ENCODE peak calls at places on chromosomes 1 and 21, in six cellular contexts. B is GM06990, H is RWPE1, C is pancreas, Z is right atrium auricular region, T is uterus. L is an unnamed sample.

GRCh38 chr1:213123532-213123931 is 72.5 kb downstream of the RPS6KC1 start:
- DNase-seq in H (peak), C (no peak), Z (no peak), T (no peak), B (no peak), L (no peak)

GRCh38 chr1:148318123-148318899 is 164.8 kb downstream of the PPIAL4G start:
- DNase-seq in Z (peak), T (no peak), C (no peak), H (no peak), B (peak), L (peak)

GRCh38 chr1:53561488-53562115 is 102.4 kb downstream of the DMRTB1 start:
- DNase-seq in C (peak), H (no peak), T (no peak), B (no peak), Z (no peak), L (peak)

GRCh38 chr1:183022202-183023145 is 746 bp upstream of the LAMC1 start:
- DNase-seq in B (peak), C (peak), H (peak), Z (peak), T (peak), L (peak)

GRCh38 chr1:13945856-13946255 is 245.9 kb downstream of the PRDM2 start:
- DNase-seq in B (no peak), C (no peak), H (no peak), T (no peak), Z (no peak), L (no peak)

GRCh38 chr1:33455537-33456301 is 16.7 kb upstream of the ZSCAN20 start:
- DNase-seq in T (peak), B (peak), Z (peak), H (peak), C (no peak), L (peak)

GRCh38 chr1:41661428-41662060 is 177.1 kb upstream of the EDN2 start:
- DNase-seq in T (no peak), C (peak), H (no peak), Z (no peak), B (peak), L (no peak)

GRCh38 chr1:98058676-98059075 is 137.8 kb upstream of the DPYD start:
- DNase-seq in C (no peak), H (no peak), T (no peak), B (no peak), Z (no peak), L (no peak)

GRCh38 chr1:43251024-43251423 is 18.8 kb upstream of the TMEM125 start:
- DNase-seq in H (no peak), T (no peak), B (no peak), C (no peak), Z (no peak), L (no peak)

GRCh38 chr1:1399187-1399869 is at the start of gene CCNL2:
- DNase-seq in Z (peak), B (peak), T (peak), C (peak), H (peak), L (peak)

GRCh38 chr1:7655354-7655753 is 115.7 kb upstream of the VAMP3 start:
- DNase-seq in C (no peak), Z (no peak), T (no peak), H (no peak), B (no peak), L (no peak)

GRCh38 chr1:37056201-37056764 is 22.0 kb upstream of the GRIK3 start:
- DNase-seq in T (no peak), B (no peak), Z (no peak), H (no peak), C (no peak), L (no peak)

GRCh38 chr1:111190931-111191451 is 9.5 kb downstream of the DENND2D start:
- DNase-seq in B (no peak), H (no peak), Z (no peak), C (no peak), T (no peak), L (no peak)

GRCh38 chr1:107076846-107077245 is 20.4 kb downstream of the PRMT6 start:
- DNase-seq in C (no peak), Z (no peak), B (no peak), T (no peak), H (peak), L (no peak)

GRCh38 chr1:50620680-50621329 is 197.6 kb upstream of the DMRTA2 start:
- DNase-seq in C (no peak), T (no peak), Z (no peak), H (peak), B (no peak), L (no peak)

GRCh38 chr1:94047914-94048313 is 73.0 kb downstream of the ABCA4 start:
- DNase-seq in B (no peak), H (no peak), C (no peak), Z (no peak), T (no peak), L (no peak)

GRCh38 chr1:97004054-97004453 is 282.5 kb downstream of the PTBP2 start:
- DNase-seq in B (no peak), Z (no peak), T (no peak), H (no peak), C (no peak), L (no peak)

GRCh38 chr1:44507490-44508396 is 102.7 kb downstream of the RNF220 start:
- DNase-seq in B (no peak), Z (no peak), C (no peak), T (no peak), H (no peak), L (no peak)

GRCh38 chr1:234926252-234926573 is 202.4 kb downstream of the TOMM20 start:
- DNase-seq in T (no peak), C (no peak), H (no peak), B (peak), Z (no peak), L (no peak)

GRCh38 chr1:110816945-110817344 is 56.0 kb upstream of the CD53 start:
- DNase-seq in B (no peak), T (no peak), H (no peak), C (no peak), Z (no peak), L (no peak)

GRCh38 chr21:21200103-21200938 is 202.1 kb downstream of the NCAM2 start:
- DNase-seq in H (peak), C (no peak), Z (peak), T (peak), B (no peak), L (no peak)

GRCh38 chr1:98920441-98921110 is 84.1 kb downstream of the PLPPR5 start:
- DNase-seq in Z (no peak), T (no peak), C (no peak), B (no peak), H (peak), L (no peak)

GRCh38 chr1:238624786-238625185 is 734.1 kb upstream of the ZP4 start:
- DNase-seq in H (no peak), Z (no peak), C (no peak), T (no peak), B (no peak), L (no peak)

DNA sequence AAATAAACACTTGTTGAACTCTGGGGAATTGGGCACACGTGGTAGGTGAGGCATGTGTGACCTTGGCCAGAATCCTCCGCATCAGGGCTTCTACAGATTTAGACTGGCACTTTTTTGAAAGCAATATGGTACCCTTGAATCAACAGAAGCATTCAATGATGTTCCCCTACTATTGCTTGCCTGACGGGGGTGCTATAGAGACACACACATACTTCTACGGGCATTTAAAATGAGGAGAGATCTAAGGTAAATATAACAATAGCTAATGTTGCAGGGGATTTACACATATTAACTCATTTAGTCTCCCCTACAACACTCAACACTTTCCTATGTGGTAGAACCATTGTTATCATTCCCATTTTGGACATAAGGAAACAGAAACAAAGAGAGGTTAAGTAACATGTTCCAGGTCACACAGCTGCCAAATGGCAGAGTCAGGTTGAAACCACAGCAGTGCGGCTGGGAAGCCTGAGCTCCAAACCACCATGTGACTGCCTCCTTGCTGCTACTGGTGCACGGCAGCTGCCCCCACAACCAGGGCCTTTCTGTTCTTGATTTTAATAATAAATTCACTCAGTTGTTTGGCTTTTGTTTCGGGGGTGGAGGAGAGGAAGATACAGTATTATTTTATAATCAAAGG is 147.4 kb downstream of the ZNF281 start:
- DNase-seq in H (no peak), Z (no peak), C (no peak), T (no peak), B (peak), L (no peak)
- TF ChIP-seq CTCF in H (no peak), Z (no peak), C (no peak), T (no peak), B (peak), L (no peak)

DNA sequence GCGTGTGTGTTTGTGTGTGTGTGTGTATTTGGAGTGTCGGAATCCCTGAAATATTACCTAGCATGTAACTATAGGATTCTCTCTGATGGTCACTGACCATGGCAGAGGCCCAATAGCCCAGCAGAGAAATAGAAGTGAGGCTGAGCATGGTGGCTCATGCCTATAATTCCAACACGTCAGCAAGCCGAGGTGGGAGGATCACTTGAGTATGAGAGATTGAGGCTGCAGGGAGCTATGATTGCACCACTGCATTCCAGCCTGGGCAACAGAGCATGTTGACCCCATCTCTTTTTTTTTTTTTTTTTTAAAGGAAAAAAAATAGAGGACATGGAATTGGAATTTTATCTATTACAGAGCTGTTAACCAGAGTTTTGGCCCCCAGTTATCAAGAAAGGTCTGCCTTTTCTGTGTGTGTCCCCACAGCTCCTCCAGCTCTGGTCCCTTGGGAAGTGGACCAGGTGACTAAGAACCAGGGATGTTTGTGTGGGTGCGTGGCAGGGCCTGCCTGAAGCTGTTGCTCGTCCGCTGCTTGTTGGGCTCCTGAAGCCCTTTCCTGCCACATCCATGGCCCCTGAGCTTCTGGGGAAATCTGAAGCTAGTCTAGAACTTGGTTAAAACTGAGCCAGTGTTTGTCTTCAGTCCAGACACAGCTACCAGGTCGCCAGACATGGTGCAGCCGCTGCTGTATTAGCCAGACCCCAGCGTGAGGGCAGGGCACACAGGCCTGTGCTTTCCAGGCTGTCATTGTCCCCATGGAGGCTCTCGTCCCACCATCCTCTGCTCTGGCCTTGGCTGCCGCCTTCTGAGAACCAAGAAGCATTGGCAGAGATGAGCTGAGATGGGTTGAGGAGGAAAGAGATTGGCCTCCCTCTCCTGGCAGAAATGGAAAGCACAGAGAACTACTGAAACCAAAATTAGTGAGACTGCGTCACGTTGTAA is 25.5 kb downstream of the CAPN9 start:
- DNase-seq in C (no peak), H (peak), T (no peak), B (no peak), Z (peak), L (no peak)
- TF ChIP-seq CTCF in C (no peak), H (no peak), T (no peak), B (peak), Z (peak), L (no peak)

GRCh38 chr1:17574502-17574901 is 35.0 kb downstream of the ARHGEF10L start:
- DNase-seq in Z (no peak), C (no peak), T (no peak), B (no peak), H (no peak), L (no peak)
- TF ChIP-seq CTCF in Z (peak), C (no peak), T (peak), B (peak), H (no peak), L (no peak)

GRCh38 chr1:17451731-17452130 is 12.3 kb upstream of the RCC2 start:
- DNase-seq in H (no peak), B (no peak), Z (no peak), T (no peak), C (no peak), L (no peak)
- TF ChIP-seq CTCF in H (no peak), B (no peak), Z (no peak), T (no peak), C (no peak), L (no peak)

GRCh38 chr1:113930499-113931161 is 1.5 kb downstream of the HIPK1 start:
- DNase-seq in Z (no peak), C (no peak), H (peak), B (no peak), T (no peak), L (peak)
- TF ChIP-seq CTCF in Z (no peak), C (no peak), H (no peak), B (no peak), T (no peak), L (no peak)

DNA sequence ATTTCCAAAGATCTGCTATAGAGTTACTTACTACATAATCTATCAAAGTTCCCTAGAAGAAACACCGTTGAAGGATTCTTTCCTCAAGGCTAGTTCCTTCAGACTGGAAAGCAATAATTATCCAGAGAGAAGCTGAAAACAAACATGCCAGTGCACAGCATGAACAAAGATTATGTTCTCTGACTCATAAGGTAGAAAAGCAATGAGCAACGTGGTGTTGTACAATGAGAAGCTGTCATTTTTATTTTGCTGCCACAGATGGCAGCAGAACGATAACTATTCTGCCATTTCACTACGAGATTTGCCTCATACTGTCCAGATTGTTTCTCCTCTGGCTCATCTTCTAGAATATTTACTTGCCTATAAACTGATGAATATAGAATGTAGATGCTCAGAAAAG is 10.7 kb downstream of the EXTL2 start:
- DNase-seq in C (no peak), Z (no peak), T (no peak), B (no peak), H (peak), L (no peak)
- TF ChIP-seq CTCF in C (no peak), Z (no peak), T (no peak), B (no peak), H (no peak), L (no peak)

GRCh38 chr1:244231572-244232315 is 180.7 kb downstream of the ZBTB18 start:
- DNase-seq in T (no peak), Z (no peak), C (peak), H (no peak), B (no peak), L (no peak)
- TF ChIP-seq CTCF in T (no peak), Z (no peak), C (no peak), H (no peak), B (no peak), L (no peak)

DNA sequence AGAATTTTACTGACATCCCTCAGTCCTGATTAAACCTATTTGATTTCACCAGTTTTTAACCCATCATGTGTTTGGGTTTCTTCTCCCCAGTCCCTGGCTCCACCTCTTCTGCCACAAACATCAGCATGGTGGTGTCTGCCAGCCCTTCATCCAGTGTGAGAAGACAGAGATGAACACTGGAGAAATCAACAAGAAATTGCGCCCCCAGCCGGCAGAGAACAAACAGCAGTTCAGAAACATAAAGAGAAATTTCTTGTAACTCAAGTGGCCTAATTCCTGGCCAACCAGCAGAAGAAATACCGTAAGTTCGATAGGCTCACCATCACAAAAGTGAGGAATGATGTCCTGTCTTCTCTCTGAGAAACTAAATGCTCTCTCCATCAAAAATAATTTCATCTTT is 18.3 kb downstream of the S100A11 start:
- DNase-seq in Z (no peak), T (no peak), B (no peak), C (no peak), H (no peak), L (no peak)
- TF ChIP-seq CTCF in Z (no peak), T (no peak), B (peak), C (no peak), H (no peak), L (peak)

GRCh38 chr21:32347351-32347750 is 45.5 kb downstream of the URB1 start:
- DNase-seq in C (no peak), B (no peak), H (no peak), Z (no peak), T (no peak), L (no peak)
- TF ChIP-seq CTCF in C (no peak), B (no peak), H (no peak), Z (no peak), T (no peak), L (no peak)

GRCh38 chr21:39788383-39788782 is 43.4 kb downstream of the IGSF5 start:
- DNase-seq in Z (peak), H (peak), T (peak), C (peak), B (no peak), L (no peak)
- TF ChIP-seq CTCF in Z (peak), H (peak), T (peak), C (peak), B (no peak), L (no peak)

L was measured in CD14-positive monocyte.